ENCODE peak calls at places on chromosomes 13 and 19, in nine cellular contexts. Y is glutamatergic neuron; P is H9; F is NCI-H1417; G is NCI-H774; J is activated T-helper 2 cell treated with anti-CD3 and anti-CD28 coated beads, Interferon-gamma antibody, Interleukin-2, Interleukin-4, amounts not matched to agents 10 μg/mL and 5 μg/mL and 100 μg/mL, durations not matched to agents 14 hours and 24 hours and 36 hours; E is naive thymus-derived CD8-positive, alpha-beta T cell; H is fibroblast of the aortic adventitia; D is HT-29. M is an unnamed sample.
A peak's percentile ranks its signal among the peaks of the same experiment; 100 is the strongest.

GRCh38 chr19:3383121-3383722 is 16.8 kb downstream of the NFIC start:
- DNase-seq in Y (no peak), P (no peak), F (no peak), G (no peak), J (no peak), E (no peak), H (peak; percentile 80), D (no peak), M (no peak)

GRCh38 chr19:590396-590745 is 690 bp downstream of the HCN2 start:
- DNase-seq in Y (no peak), P (no peak), F (peak; percentile 31), G (no peak), J (peak; percentile 28), E (peak; percentile 34), H (peak; percentile 12), D (no peak), M (no peak)

GRCh38 chr19:31979949-31980670 is 365.3 kb upstream of the ZNF507 start:
- DNase-seq in Y (no peak), P (no peak), F (no peak), G (no peak), J (no peak), E (no peak), H (no peak), D (no peak), M (no peak)

GRCh38 chr19:7748756-7749155 is 1.4 kb upstream of the CD209 start:
- DNase-seq in Y (no peak), P (peak; percentile 86), F (no peak), G (no peak), J (no peak), E (no peak), H (peak; percentile 5), D (peak; percentile 45), M (no peak)

GRCh38 chr13:43301341-43301969 is 278.1 kb downstream of the DNAJC15 start:
- DNase-seq in Y (no peak), P (no peak), F (no peak), G (no peak), J (no peak), E (no peak), H (peak; percentile 31), D (no peak), M (no peak)

GRCh38 chr13:44108345-44108858 is 228.7 kb downstream of the LACC1 start:
- DNase-seq in Y (no peak), P (no peak), F (no peak), G (no peak), J (no peak), E (no peak), H (no peak), D (peak; percentile 96), M (no peak)

GRCh38 chr19:9453953-9454352 is 18.6 kb upstream of the ZNF266 start:
- DNase-seq in Y (no peak), P (no peak), F (no peak), G (no peak), J (no peak), E (no peak), H (no peak), D (no peak), M (no peak)

GRCh38 chr13:41827507-41828213 is 133.2 kb downstream of the VWA8 start:
- DNase-seq in Y (no peak), P (no peak), F (no peak), G (no peak), J (no peak), E (no peak), H (peak; percentile 93), D (peak; percentile 38), M (no peak)

GRCh38 chr13:46295531-46296464 is 84.1 kb downstream of the LRRC63 start:
- DNase-seq in Y (no peak), P (no peak), F (no peak), G (no peak), J (peak; percentile 49), E (peak; percentile 87), H (peak; percentile 99), D (no peak), M (peak; percentile 31)

GRCh38 chr13:31605076-31605858 is 134.1 kb upstream of the RXFP2 start:
- DNase-seq in Y (no peak), P (no peak), F (no peak), G (no peak), J (no peak), E (no peak), H (no peak), D (no peak), M (no peak)

GRCh38 chr13:100100115-100100879 is 11.4 kb downstream of the PCCA start:
- DNase-seq in Y (no peak), P (no peak), F (no peak), G (peak; percentile 7), J (no peak), E (no peak), H (peak; percentile 88), D (peak; percentile 47), M (no peak)